ENCODE peak calls at places on chromosomes 2 and 18, in four cellular contexts. N is H54, F is cerebellar cortex, C is ecto neural progenitor cell. K is an unnamed sample.

GRCh38 chr2:1609040-1609439 is 135.3 kb downstream of the PXDN start:
- DNase-seq in N (no peak), F (no peak), C (no peak), K (no peak)

GRCh38 chr2:240893363-240893828 is 2.6 kb downstream of the MAB21L4 start:
- DNase-seq in N (peak), F (no peak), C (peak), K (no peak)

GRCh38 chr2:129479892-129480291 is 499.6 kb upstream of the RAB6C start:
- DNase-seq in N (no peak), F (no peak), C (peak), K (no peak)

GRCh38 chr18:24321071-24321470 is 76.6 kb downstream of the OSBPL1A start:
- DNase-seq in N (no peak), F (no peak), C (no peak), K (no peak)

GRCh38 chr2:120735750-120736170 is at the start of gene GLI2:
- DNase-seq in N (peak), F (peak), C (peak), K (no peak)

GRCh38 chr2:205685314-205686230 is 3.3 kb downstream of the NRP2 start:
- DNase-seq in N (peak), F (no peak), C (peak), K (no peak)

GRCh38 chr2:3464401-3465005 is 54.8 kb downstream of the ADI1 start:
- DNase-seq in N (no peak), F (no peak), C (no peak), K (no peak)

GRCh38 chr18:58176915-58177717 is 133.1 kb downstream of the NEDD4L start:
- DNase-seq in N (peak), F (no peak), C (no peak), K (peak)

GRCh38 chr18:12656671-12657047 is 1.2 kb downstream of the SPIRE1 start:
- DNase-seq in N (peak), F (no peak), C (no peak), K (no peak)

GRCh38 chr2:42303252-42303651 is 57.8 kb downstream of the COX7A2L start:
- DNase-seq in N (no peak), F (no peak), C (no peak), K (no peak)

K was measured in epithelial cell of proximal tubule.